ENCODE peak calls at places on chromosomes 12 and 14, in nine cellular contexts. F, Y, O, H, C, V, A, K and P are unnamed samples.
A peak's percentile ranks its signal among the peaks of the same experiment; 100 is the strongest.

GRCh38 chr12:65868133-65868705 is 43.9 kb downstream of the HMGA2 start:
- DNase-seq in V (no peak), C (no peak), K (no peak), Y (no peak), A (peak; percentile 60), H (peak; percentile 97), F (peak; percentile 99), O (no peak), P (no peak)

GRCh38 chr14:95485222-95485819 is 31.1 kb downstream of the SYNE3 start:
- DNase-seq in Y (no peak), H (peak; percentile 27), F (no peak), V (no peak), C (no peak), O (no peak), A (no peak), K (no peak), P (no peak)

GRCh38 chr14:91187271-91187670 is 57.2 kb downstream of the GPR68 start:
- DNase-seq in K (no peak), H (no peak), F (no peak), V (no peak), Y (no peak), A (no peak), C (no peak), O (no peak), P (no peak)

GRCh38 chr14:95157987-95158712 is 821 bp upstream of the DICER1 start:
- DNase-seq in A (no peak), K (no peak), V (no peak), O (no peak), C (no peak), F (no peak), H (no peak), Y (no peak), P (peak; percentile 37)

GRCh38 chr14:55841625-55842024 is 261.6 kb downstream of the KTN1 start:
- DNase-seq in H (no peak), O (no peak), F (no peak), V (no peak), K (no peak), A (no peak), C (no peak), Y (no peak), P (no peak)

GRCh38 chr12:24081581-24081980 is 132.1 kb upstream of the SOX5 start:
- DNase-seq in O (no peak), F (no peak), A (no peak), Y (no peak), C (no peak), H (no peak), K (no peak), V (no peak), P (no peak)

GRCh38 chr14:68109132-68109531 is 289.6 kb downstream of the RAD51B start:
- DNase-seq in H (peak; percentile 61), C (no peak), V (no peak), A (no peak), F (peak; percentile 70), Y (peak; percentile 34), O (no peak), K (no peak), P (no peak)

GRCh38 chr14:22390195-22390594 is 198.8 kb downstream of the DAD1 start:
- DNase-seq in H (no peak), Y (no peak), V (no peak), O (no peak), C (no peak), A (peak; percentile 16), F (no peak), K (no peak), P (no peak)

GRCh38 chr14:36254020-36254614 is 66.3 kb downstream of the MBIP start:
- DNase-seq in V (no peak), K (no peak), F (peak; percentile 15), A (no peak), C (no peak), H (peak; percentile 10), Y (no peak), O (no peak), P (no peak)

GRCh38 chr12:117026921-117027250 is 72.3 kb downstream of the TESC start:
- DNase-seq in C (no peak), A (no peak), H (no peak), K (no peak), V (no peak), F (no peak), O (no peak), Y (no peak), P (no peak)

GRCh38 chr12:130806574-130806973 is 32.5 kb downstream of the STX2 start:
- DNase-seq in A (no peak), O (no peak), K (no peak), H (no peak), Y (no peak), F (no peak), C (no peak), V (no peak), P (no peak)

GRCh38 chr14:92903359-92903758 is 19.6 kb upstream of the CHGA start:
- DNase-seq in V (no peak), Y (no peak), O (no peak), C (no peak), A (no peak), H (no peak), K (no peak), F (no peak), P (no peak)

GRCh38 chr14:77043984-77044485 is 15.5 kb upstream of the IRF2BPL start:
- DNase-seq in A (peak; percentile 37), F (no peak), O (peak; percentile 59), V (no peak), H (no peak), C (no peak), K (no peak), Y (no peak), P (no peak)

GRCh38 chr14:91374287-91374880 is 43.2 kb downstream of the CCDC88C start:
- DNase-seq in V (no peak), Y (no peak), A (no peak), H (no peak), K (no peak), C (no peak), O (peak; percentile 84), F (peak; percentile 31), P (no peak)

GRCh38 chr14:64444984-64445845 is 20.1 kb upstream of the AKAP5 start:
- DNase-seq in F (peak; percentile 94), V (no peak), H (peak; percentile 72), O (no peak), Y (peak; percentile 61), K (no peak), C (no peak), A (peak; percentile 67), P (peak; percentile 69)

GRCh38 chr12:2666846-2667245 is 127.9 kb upstream of the FKBP4 start:
- DNase-seq in F (no peak), C (no peak), K (no peak), A (no peak), H (no peak), O (no peak), V (no peak), Y (no peak), P (no peak)

GRCh38 chr12:97404093-97404492 is 58.5 kb upstream of the RMST start:
- DNase-seq in V (no peak), H (no peak), F (no peak), K (no peak), O (no peak), A (no peak), C (no peak), Y (no peak), P (no peak)

GRCh38 chr14:35384386-35385041 is 20.0 kb downstream of the NFKBIA start:
- DNase-seq in K (no peak), F (peak; percentile 96), A (no peak), O (peak; percentile 39), V (no peak), C (no peak), Y (peak; percentile 48), H (peak; percentile 98), P (no peak)

GRCh38 chr12:126069549-126070165 is 1004.4 kb downstream of the AACS start:
- DNase-seq in K (peak; percentile 36), C (no peak), F (peak; percentile 42), Y (peak; percentile 16), H (peak; percentile 58), A (peak; percentile 34), O (no peak), V (peak; percentile 67), P (no peak)

GRCh38 chr12:72018036-72018435 is 79.4 kb downstream of the TPH2 start:
- DNase-seq in V (no peak), O (no peak), C (no peak), H (no peak), Y (no peak), F (no peak), A (no peak), K (no peak), P (no peak)

GRCh38 chr14:100105357-100106169 is 40.3 kb downstream of the EVL start:
- DNase-seq in H (no peak), K (no peak), V (no peak), A (peak; percentile 57), Y (no peak), F (no peak), O (no peak), C (peak; percentile 59), P (no peak)

GRCh38 chr12:95336387-95337067 is 118.9 kb downstream of the VEZT start:
- DNase-seq in K (peak; percentile 71), A (no peak), Y (peak; percentile 60), V (peak; percentile 81), H (peak; percentile 83), O (peak; percentile 88), F (peak; percentile 88), C (peak; percentile 74), P (no peak)

GRCh38 chr12:111607239-111607638 is 8.1 kb upstream of the ATXN2 start:
- DNase-seq in K (no peak), C (no peak), V (no peak), Y (no peak), F (no peak), O (no peak), A (no peak), H (no peak), P (no peak)

GRCh38 chr12:22935501-22935900 is 310.5 kb downstream of the ETNK1 start:
- DNase-seq in K (no peak), V (no peak), H (peak; percentile 74), Y (peak; percentile 10), A (peak; percentile 25), C (no peak), F (no peak), O (no peak), P (no peak)

GRCh38 chr12:74770552-74770951 is 232.9 kb downstream of the ATXN7L3B start:
- DNase-seq in Y (no peak), O (no peak), V (no peak), H (no peak), A (no peak), F (no peak), C (no peak), K (no peak), P (no peak)